ENCODE peak calls at places on chromosomes 2 and 18, in six cellular contexts. U, T, K, X, Z and L are unnamed samples.

GRCh38 chr2:227862741-227863588 is 8.5 kb upstream of the DAW1 start:
- DNase-seq in U (peak; percentile 83), T (no peak), X (peak; percentile 89), K (peak; percentile 66), Z (peak; percentile 50), L (peak; percentile 96)

GRCh38 chr2:10716581-10716980 is 4.8 kb upstream of the ATP6V1C2 start:
- DNase-seq in X (no peak), T (no peak), K (no peak), U (no peak), Z (no peak), L (no peak)

GRCh38 chr18:34548120-34548972 is 161.8 kb upstream of the DTNA start:
- DNase-seq in X (no peak), Z (no peak), K (no peak), T (no peak), U (no peak), L (peak; percentile 49)

GRCh38 chr2:188369365-188369764 is 77.7 kb downstream of the GULP1 start:
- DNase-seq in X (peak; percentile 57), K (no peak), Z (no peak), U (peak; percentile 45), T (peak; percentile 14), L (peak; percentile 69)

GRCh38 chr2:77025714-77026113 is 496.5 kb downstream of the LRRTM4 start:
- DNase-seq in U (no peak), K (no peak), X (no peak), Z (no peak), T (no peak), L (no peak)

GRCh38 chr2:207419331-207419730 is 110.4 kb upstream of the CREB1 start:
- DNase-seq in T (no peak), K (no peak), X (no peak), U (no peak), Z (no peak), L (no peak)

GRCh38 chr2:239990966-239991365 is 34.2 kb downstream of the NDUFA10 start:
- DNase-seq in U (no peak), K (no peak), T (no peak), Z (no peak), X (no peak), L (no peak)

GRCh38 chr2:167783266-167784070 is 463.9 kb downstream of the STK39 start:
- DNase-seq in X (peak; percentile 60), Z (no peak), T (no peak), K (no peak), U (peak; percentile 10), L (peak; percentile 56)

GRCh38 chr2:85933753-85934594 is 45.2 kb upstream of the ST3GAL5 start:
- DNase-seq in X (peak; percentile 92), Z (no peak), K (no peak), U (peak; percentile 92), T (no peak), L (peak; percentile 80)

GRCh38 chr2:26675651-26676255 is 16.8 kb upstream of the KCNK3 start:
- DNase-seq in U (no peak), K (no peak), X (no peak), Z (no peak), T (no peak), L (no peak)

GRCh38 chr2:104976603-104977120 is 61.2 kb upstream of the MRPS9 start:
- DNase-seq in U (no peak), T (no peak), X (no peak), Z (peak; percentile 63), K (peak; percentile 61), L (peak; percentile 72)

GRCh38 chr2:15427987-15428386 is 133.1 kb downstream of the NBAS start:
- DNase-seq in X (no peak), U (no peak), Z (no peak), T (no peak), K (no peak), L (no peak)

GRCh38 chr18:72104851-72105250 is 439.3 kb downstream of the CBLN2 start:
- DNase-seq in Z (no peak), K (no peak), X (no peak), U (no peak), T (no peak), L (no peak)
- H3K23ac ChIP-seq in Z (no peak overlapping the region), K (no peak overlapping the region), X (no peak overlapping the region), U (no peak overlapping the region), T (no peak overlapping the region), L (no peak overlapping the region)

GRCh38 chr18:36594621-36595020 is 234.2 kb downstream of the TPGS2 start:
- DNase-seq in T (no peak), X (no peak), U (no peak), Z (no peak), K (no peak), L (no peak)

GRCh38 chr18:36595818-36596215 is 233.0 kb downstream of the TPGS2 start:
- DNase-seq in K (no peak), X (no peak), T (no peak), Z (no peak), U (no peak), L (no peak)

GRCh38 chr18:36593641-36594040 is 235.2 kb downstream of the TPGS2 start:
- DNase-seq in U (no peak), Z (no peak), X (no peak), T (no peak), K (no peak), L (no peak)

GRCh38 chr18:36593001-36593400 is 235.8 kb downstream of the TPGS2 start:
- DNase-seq in U (peak; percentile 15), K (no peak), X (no peak), T (no peak), Z (no peak), L (no peak)

GRCh38 chr18:36595046-36595817 is 233.6 kb downstream of the TPGS2 start:
- DNase-seq in T (no peak), Z (no peak), K (no peak), X (no peak), U (no peak), L (no peak)
- H3K23ac ChIP-seq in T (no peak overlapping the region), Z (no peak overlapping the region), K (no peak overlapping the region), X (no peak overlapping the region), U (no peak overlapping the region), L (no peak overlapping the region)

GRCh38 chr2:112923237-112923966 is 12.4 kb downstream of the IL37 start:
- DNase-seq in U (no peak), T (no peak), Z (no peak), X (no peak), K (no peak), L (no peak)
- H3K23ac ChIP-seq in U (no peak overlapping the region), T (no peak overlapping the region), Z (no peak overlapping the region), X (no peak overlapping the region), K (no peak overlapping the region), L (no peak overlapping the region)

GRCh38 chr2:174070281-174070680 is 105.1 kb upstream of the SP3 start:
- DNase-seq in Z (no peak), T (no peak), U (no peak), X (no peak), K (no peak), L (no peak)
- H3K23ac ChIP-seq in Z (no peak overlapping the region), T (no peak overlapping the region), U (no peak overlapping the region), X (no peak overlapping the region), K (no peak overlapping the region), L (no peak overlapping the region)

GRCh38 chr2:126729896-126730295 is 73.9 kb downstream of the GYPC start:
- DNase-seq in T (no peak), U (no peak), K (no peak), X (no peak), Z (no peak), L (no peak)

GRCh38 chr2:126732682-126733245 is 76.8 kb downstream of the GYPC start:
- DNase-seq in Z (no peak), T (no peak), K (no peak), X (no peak), U (no peak), L (no peak)

GRCh38 chr2:126730655-126731054 is 74.7 kb downstream of the GYPC start:
- DNase-seq in Z (no peak), U (no peak), T (no peak), X (no peak), K (no peak), L (no peak)

GRCh38 chr2:126733795-126734194 is 77.8 kb downstream of the GYPC start:
- DNase-seq in T (no peak), X (no peak), Z (no peak), U (no peak), K (no peak), L (no peak)

DNA sequence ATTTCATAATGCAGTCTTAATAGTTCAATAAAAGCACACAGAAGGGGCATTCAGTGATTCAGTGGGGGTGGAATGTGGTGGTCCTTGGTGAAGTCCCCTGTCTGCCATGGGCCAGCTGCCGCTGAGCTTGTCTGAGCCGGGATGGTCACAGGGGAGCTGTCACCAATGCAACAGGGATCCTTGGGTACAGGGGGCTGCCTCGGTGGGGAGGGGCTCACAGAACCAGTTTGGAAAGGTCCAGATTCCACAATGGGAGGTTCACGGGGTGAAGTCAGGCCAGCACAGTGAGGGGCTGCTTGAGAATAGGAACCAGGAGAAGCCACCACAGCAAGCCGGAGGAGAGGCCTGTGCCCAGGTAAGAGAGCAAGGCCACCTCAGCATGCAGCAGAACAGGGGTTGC is 75.4 kb downstream of the GYPC start:
- DNase-seq in T (no peak), U (no peak), K (no peak), Z (no peak), X (no peak), L (no peak)
- H3K23ac ChIP-seq in T (no peak overlapping the region), U (no peak overlapping the region), K (no peak overlapping the region), Z (no peak overlapping the region), X (no peak overlapping the region), L (no peak overlapping the region)

DNA sequence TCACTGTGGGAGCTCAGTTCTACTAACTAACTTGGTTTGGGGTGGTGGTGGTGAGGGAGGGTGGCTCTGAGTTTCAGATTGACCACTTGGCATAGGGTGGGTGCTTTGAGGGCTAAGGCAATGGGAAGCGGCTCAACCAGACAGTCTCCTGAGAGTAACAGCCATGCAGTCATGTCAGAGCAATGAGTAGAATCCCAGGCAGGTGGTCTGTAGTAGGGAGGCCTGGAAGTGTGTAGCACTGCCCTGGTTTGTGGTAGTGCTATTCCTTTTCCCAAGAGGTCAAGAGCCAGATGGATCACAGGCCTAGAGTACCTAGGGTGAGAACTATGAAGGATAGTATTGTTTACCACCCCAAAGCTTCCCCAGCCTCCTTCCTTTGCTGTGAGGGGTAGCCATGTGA is 18.7 kb upstream of the RAPH1 start:
- DNase-seq in T (no peak), X (no peak), Z (no peak), K (no peak), U (no peak), L (no peak)
- H3K23ac ChIP-seq in T (peak overlapping the region; percentile 6), X (no peak overlapping the region), Z (no peak overlapping the region), K (no peak overlapping the region), U (no peak overlapping the region), L (no peak overlapping the region)